ENCODE peak calls at places on chromosome 21, in four cellular contexts. One of them, this sample, is unnamed. For H3K4me1, the result is how much of the 10 kb centered on the place peaks cover.

GRCh38 chr21:31222142-31222541 is 121.9 kb downstream of the TIAM1 start:
- DNase-seq in CD8-positive, alpha-beta memory T cell: no peak
- DNase-seq in endodermal cell: no peak
- DNase-seq in naive thymus-derived CD4-positive, alpha-beta T cell: no peak
- DNase-seq in this sample: no peak

GRCh38 chr21:32337206-32337605 is 38.6 kb downstream of the MRAP start:
- DNase-seq in CD8-positive, alpha-beta memory T cell: no peak
- DNase-seq in endodermal cell: no peak
- DNase-seq in naive thymus-derived CD4-positive, alpha-beta T cell: no peak
- DNase-seq in this sample: no peak

GRCh38 chr21:36718951-36719501 is 20.1 kb downstream of the SIM2 start:
- DNase-seq in CD8-positive, alpha-beta memory T cell: no peak
- DNase-seq in endodermal cell: peak
- DNase-seq in naive thymus-derived CD4-positive, alpha-beta T cell: no peak
- DNase-seq in this sample: no peak

GRCh38 chr21:31252091-31252490 is 92.0 kb downstream of the TIAM1 start:
- DNase-seq in CD8-positive, alpha-beta memory T cell: no peak
- DNase-seq in endodermal cell: no peak
- DNase-seq in naive thymus-derived CD4-positive, alpha-beta T cell: no peak
- DNase-seq in this sample: no peak

GRCh38 chr21:32515869-32516268 is 69.5 kb downstream of the TCP10L start:
- DNase-seq in CD8-positive, alpha-beta memory T cell: no peak
- DNase-seq in endodermal cell: no peak
- DNase-seq in naive thymus-derived CD4-positive, alpha-beta T cell: no peak
- DNase-seq in this sample: no peak

GRCh38 chr21:27569091-27569490 is 602.2 kb upstream of the ADAMTS5 start:
- DNase-seq in CD8-positive, alpha-beta memory T cell: no peak
- DNase-seq in endodermal cell: no peak
- DNase-seq in naive thymus-derived CD4-positive, alpha-beta T cell: no peak
- DNase-seq in this sample: no peak

GRCh38 chr21:41664881-41665765 is 101.7 kb downstream of the RIPK4 start:
- DNase-seq in CD8-positive, alpha-beta memory T cell: no peak
- DNase-seq in endodermal cell: no peak
- DNase-seq in naive thymus-derived CD4-positive, alpha-beta T cell: no peak
- DNase-seq in this sample: peak

GRCh38 chr21:31514598-31514997 is 144.9 kb upstream of the SOD1 start:
- DNase-seq in CD8-positive, alpha-beta memory T cell: no peak
- DNase-seq in endodermal cell: peak
- DNase-seq in naive thymus-derived CD4-positive, alpha-beta T cell: no peak
- DNase-seq in this sample: no peak

GRCh38 chr21:37072239-37072987 is 458 bp downstream of the PIGP start:
- DNase-seq in CD8-positive, alpha-beta memory T cell: no peak
- DNase-seq in endodermal cell: no peak
- DNase-seq in naive thymus-derived CD4-positive, alpha-beta T cell: no peak
- DNase-seq in this sample: peak

GRCh38 chr21:18318156-18318555 is 73.5 kb downstream of the CHODL start:
- DNase-seq in CD8-positive, alpha-beta memory T cell: no peak
- DNase-seq in endodermal cell: no peak
- DNase-seq in naive thymus-derived CD4-positive, alpha-beta T cell: no peak
- DNase-seq in this sample: no peak

GRCh38 chr21:32457360-32457840 is 44.9 kb downstream of the EVA1C start:
- DNase-seq in CD8-positive, alpha-beta memory T cell: no peak
- DNase-seq in endodermal cell: no peak
- DNase-seq in naive thymus-derived CD4-positive, alpha-beta T cell: no peak
- DNase-seq in this sample: no peak

GRCh38 chr21:27693376-27693775 is 726.5 kb upstream of the ADAMTS5 start:
- DNase-seq in CD8-positive, alpha-beta memory T cell: no peak
- DNase-seq in endodermal cell: no peak
- DNase-seq in naive thymus-derived CD4-positive, alpha-beta T cell: no peak
- DNase-seq in this sample: no peak

GRCh38 chr21:36913247-36914169 is 53.0 kb downstream of the HLCS start:
- DNase-seq in CD8-positive, alpha-beta memory T cell: no peak
- DNase-seq in endodermal cell: no peak
- DNase-seq in naive thymus-derived CD4-positive, alpha-beta T cell: no peak
- DNase-seq in this sample: no peak

GRCh38 chr21:38277501-38278111 is 20.8 kb downstream of the KCNJ15 start:
- DNase-seq in CD8-positive, alpha-beta memory T cell: no peak
- DNase-seq in endodermal cell: no peak
- DNase-seq in naive thymus-derived CD4-positive, alpha-beta T cell: no peak
- DNase-seq in this sample: no peak

GRCh38 chr21:31416465-31416864 is 72.4 kb upstream of the TIAM1 start:
- DNase-seq in CD8-positive, alpha-beta memory T cell: no peak
- DNase-seq in endodermal cell: no peak
- DNase-seq in naive thymus-derived CD4-positive, alpha-beta T cell: no peak
- DNase-seq in this sample: no peak

GRCh38 chr21:37770496-37770895 is 145.8 kb downstream of the KCNJ6 start:
- DNase-seq in CD8-positive, alpha-beta memory T cell: no peak
- DNase-seq in endodermal cell: no peak
- DNase-seq in naive thymus-derived CD4-positive, alpha-beta T cell: no peak
- DNase-seq in this sample: no peak

GRCh38 chr21:38806942-38807284 is 1.2 kb downstream of the ETS2 start:
- DNase-seq in CD8-positive, alpha-beta memory T cell: no peak
- DNase-seq in endodermal cell: no peak
- DNase-seq in naive thymus-derived CD4-positive, alpha-beta T cell: no peak
- DNase-seq in this sample: no peak

GRCh38 chr21:21200103-21200938 is 202.1 kb downstream of the NCAM2 start:
- DNase-seq in CD8-positive, alpha-beta memory T cell: no peak
- DNase-seq in endodermal cell: no peak
- DNase-seq in naive thymus-derived CD4-positive, alpha-beta T cell: no peak
- DNase-seq in this sample: no peak

GRCh38 chr21:38863291-38863690 is 57.6 kb downstream of the ETS2 start:
- DNase-seq in CD8-positive, alpha-beta memory T cell: no peak
- DNase-seq in endodermal cell: no peak
- DNase-seq in naive thymus-derived CD4-positive, alpha-beta T cell: no peak
- DNase-seq in this sample: no peak

GRCh38 chr21:40950970-40951369 is 104.0 kb upstream of the DSCAM start:
- DNase-seq in CD8-positive, alpha-beta memory T cell: no peak
- DNase-seq in endodermal cell: no peak
- DNase-seq in naive thymus-derived CD4-positive, alpha-beta T cell: no peak
- DNase-seq in this sample: no peak

GRCh38 chr21:40053007-40053406 is 185.8 kb downstream of the PCP4 start:
- DNase-seq in CD8-positive, alpha-beta memory T cell: no peak
- DNase-seq in endodermal cell: no peak
- DNase-seq in naive thymus-derived CD4-positive, alpha-beta T cell: no peak
- DNase-seq in this sample: no peak

GRCh38 chr21:39451332-39452206 is at the start of gene SH3BGR:
- DNase-seq in CD8-positive, alpha-beta memory T cell: no peak
- DNase-seq in endodermal cell: peak
- DNase-seq in naive thymus-derived CD4-positive, alpha-beta T cell: no peak
- DNase-seq in this sample: no peak

GRCh38 chr21:42851812-42852665 is 27.3 kb downstream of the WDR4 start:
- DNase-seq in CD8-positive, alpha-beta memory T cell: no peak
- DNase-seq in endodermal cell: no peak
- DNase-seq in naive thymus-derived CD4-positive, alpha-beta T cell: no peak
- DNase-seq in this sample: no peak
- H3K4me1 ChIP-seq in CD8-positive, alpha-beta memory T cell: under half
- H3K4me1 ChIP-seq in endodermal cell: under half
- H3K4me1 ChIP-seq in naive thymus-derived CD4-positive, alpha-beta T cell: under half
- H3K4me1 ChIP-seq in this sample: under half

DNA sequence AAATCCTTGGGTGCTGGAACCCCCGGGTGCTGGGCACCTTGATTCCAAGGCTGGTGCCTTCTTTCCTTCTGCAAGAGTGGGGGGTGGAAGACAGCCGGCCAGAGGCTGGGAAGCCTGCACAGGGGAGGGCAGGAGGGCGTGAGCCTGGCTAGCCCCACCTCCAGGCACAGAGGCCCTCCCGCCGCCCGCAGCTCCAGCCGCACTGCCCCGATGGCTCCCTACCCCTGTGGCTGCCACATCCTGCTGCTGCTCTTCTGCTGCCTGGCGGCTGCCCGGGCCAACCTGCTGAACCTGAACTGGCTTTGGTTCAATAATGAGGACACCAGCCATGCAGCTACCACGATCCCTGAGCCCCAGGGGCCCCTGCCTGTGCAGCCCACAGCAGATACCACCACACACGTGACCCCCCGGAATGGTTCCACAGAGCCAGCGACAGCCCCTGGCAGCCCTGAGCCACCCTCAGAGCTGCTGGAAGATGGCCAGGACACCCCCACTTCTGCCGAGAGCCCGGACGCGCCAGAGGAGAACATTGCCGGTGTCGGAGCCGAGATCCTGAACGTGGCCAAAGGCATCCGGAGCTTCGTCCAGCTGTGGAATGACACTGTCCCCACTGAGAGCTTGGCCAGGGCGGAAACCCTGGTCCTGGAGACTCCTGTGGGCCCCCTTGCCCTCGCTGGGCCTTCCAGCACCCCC is 50.5 kb downstream of the COL18A1 start:
- DNase-seq in CD8-positive, alpha-beta memory T cell: no peak
- DNase-seq in endodermal cell: no peak
- DNase-seq in naive thymus-derived CD4-positive, alpha-beta T cell: no peak
- DNase-seq in this sample: no peak
- H3K4me3 ChIP-seq in CD8-positive, alpha-beta memory T cell: no peak
- H3K4me3 ChIP-seq in endodermal cell: no peak
- H3K4me3 ChIP-seq in naive thymus-derived CD4-positive, alpha-beta T cell: no peak
- H3K4me3 ChIP-seq in this sample: no peak

DNA sequence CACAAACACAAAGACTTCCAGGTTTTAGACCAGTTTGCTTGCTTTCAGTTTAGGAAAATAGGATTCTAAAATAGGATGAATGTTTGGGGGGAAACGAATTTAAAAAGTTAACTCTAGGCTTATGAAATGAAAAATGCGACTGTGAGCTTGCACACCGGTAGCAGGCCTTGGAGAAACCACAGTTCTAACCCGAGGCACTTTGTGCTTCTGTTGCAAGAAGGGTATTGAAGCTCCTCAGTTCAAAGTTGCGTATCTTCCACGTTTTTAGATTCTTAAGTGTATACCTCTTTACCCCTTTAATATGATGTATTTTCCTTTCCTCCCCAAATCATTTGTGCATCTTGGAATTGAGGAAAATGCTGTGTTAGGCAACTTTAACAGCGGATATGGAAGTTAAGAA is 2.4 kb downstream of the MRPS6 start:
- DNase-seq in CD8-positive, alpha-beta memory T cell: no peak
- DNase-seq in endodermal cell: no peak
- DNase-seq in naive thymus-derived CD4-positive, alpha-beta T cell: no peak
- DNase-seq in this sample: no peak
- H3K4me1 ChIP-seq in CD8-positive, alpha-beta memory T cell: half or more
- H3K4me1 ChIP-seq in endodermal cell: under half
- H3K4me1 ChIP-seq in naive thymus-derived CD4-positive, alpha-beta T cell: half or more
- H3K4me1 ChIP-seq in this sample: under half

DNA sequence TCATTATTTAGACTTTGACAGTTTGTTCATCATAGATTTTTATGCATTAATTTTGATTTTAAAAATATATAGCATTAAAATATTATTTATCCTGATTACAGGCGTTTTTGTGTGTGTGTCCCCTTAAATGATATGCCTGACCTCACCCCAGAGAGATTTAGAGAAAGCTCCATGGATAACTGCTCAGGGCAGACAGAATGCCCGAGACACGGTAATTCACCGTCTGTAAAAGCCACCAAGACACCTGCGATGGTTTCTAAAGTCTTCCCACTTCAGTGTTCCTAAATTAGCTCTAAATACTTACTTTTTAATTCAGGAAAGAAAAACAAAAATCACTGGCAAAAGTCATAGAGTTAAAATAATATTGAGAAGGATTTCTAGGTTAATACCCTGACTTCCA is 350.6 kb upstream of the RUNX1 start:
- DNase-seq in CD8-positive, alpha-beta memory T cell: no peak
- DNase-seq in endodermal cell: no peak
- DNase-seq in naive thymus-derived CD4-positive, alpha-beta T cell: no peak
- DNase-seq in this sample: no peak
- H3K4me3 ChIP-seq in CD8-positive, alpha-beta memory T cell: no peak
- H3K4me3 ChIP-seq in endodermal cell: no peak
- H3K4me3 ChIP-seq in naive thymus-derived CD4-positive, alpha-beta T cell: no peak
- H3K4me3 ChIP-seq in this sample: no peak

GRCh38 chr21:26148834-26149354 is 21.7 kb downstream of the APP start:
- DNase-seq in CD8-positive, alpha-beta memory T cell: no peak
- DNase-seq in endodermal cell: no peak
- DNase-seq in naive thymus-derived CD4-positive, alpha-beta T cell: no peak
- DNase-seq in this sample: no peak
- H3K4me1 ChIP-seq in CD8-positive, alpha-beta memory T cell: under half
- H3K4me1 ChIP-seq in endodermal cell: under half
- H3K4me1 ChIP-seq in naive thymus-derived CD4-positive, alpha-beta T cell: under half
- H3K4me1 ChIP-seq in this sample: under half

GRCh38 chr21:16605588-16605987 is 875.8 kb downstream of the USP25 start:
- DNase-seq in CD8-positive, alpha-beta memory T cell: no peak
- DNase-seq in endodermal cell: no peak
- DNase-seq in naive thymus-derived CD4-positive, alpha-beta T cell: no peak
- DNase-seq in this sample: no peak
- H3K4me3 ChIP-seq in CD8-positive, alpha-beta memory T cell: no peak
- H3K4me3 ChIP-seq in endodermal cell: no peak
- H3K4me3 ChIP-seq in naive thymus-derived CD4-positive, alpha-beta T cell: no peak
- H3K4me3 ChIP-seq in this sample: no peak

GRCh38 chr21:46636550-46637289 is 1.2 kb downstream of the PRMT2 start:
- DNase-seq in CD8-positive, alpha-beta memory T cell: no peak
- DNase-seq in endodermal cell: no peak
- DNase-seq in naive thymus-derived CD4-positive, alpha-beta T cell: peak
- DNase-seq in this sample: no peak
- H3K4me1 ChIP-seq in CD8-positive, alpha-beta memory T cell: half or more
- H3K4me1 ChIP-seq in endodermal cell: under half
- H3K4me1 ChIP-seq in naive thymus-derived CD4-positive, alpha-beta T cell: under half
- H3K4me1 ChIP-seq in this sample: under half

DNA sequence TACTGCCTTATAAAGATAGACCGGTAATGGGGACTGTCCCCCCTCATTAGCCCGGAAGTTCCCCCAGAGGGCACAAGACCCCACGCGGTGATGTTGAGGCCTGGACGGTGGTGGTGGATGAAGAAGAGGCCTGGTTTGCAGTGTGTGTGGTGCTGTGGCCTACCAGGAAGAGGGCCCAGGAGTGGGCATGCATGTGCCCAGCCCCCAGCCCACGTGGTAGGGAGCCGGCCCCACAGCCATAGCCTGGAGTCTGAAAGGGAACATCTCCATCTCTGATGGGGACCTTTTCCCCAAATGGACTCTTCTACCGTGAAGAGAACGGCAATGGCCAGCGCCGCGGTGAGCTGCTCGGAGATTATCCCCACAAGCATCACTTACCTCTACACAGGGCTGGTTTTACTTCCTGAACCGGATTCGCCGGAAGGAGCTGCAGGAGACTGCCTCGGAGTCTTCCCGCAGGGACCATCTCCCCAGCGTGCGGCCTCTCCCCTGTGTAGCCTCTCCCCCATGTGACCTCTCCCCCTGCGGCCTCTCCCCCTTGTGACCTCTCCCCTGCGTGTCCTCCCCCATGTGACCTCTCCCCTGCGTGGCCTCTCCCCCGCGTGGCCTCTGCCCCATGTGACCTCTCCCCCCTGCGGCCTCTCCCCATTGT is 20.6 kb downstream of the RRP1 start:
- DNase-seq in CD8-positive, alpha-beta memory T cell: no peak
- DNase-seq in endodermal cell: no peak
- DNase-seq in naive thymus-derived CD4-positive, alpha-beta T cell: no peak
- DNase-seq in this sample: no peak
- H3K4me3 ChIP-seq in CD8-positive, alpha-beta memory T cell: no peak
- H3K4me3 ChIP-seq in endodermal cell: no peak
- H3K4me3 ChIP-seq in naive thymus-derived CD4-positive, alpha-beta T cell: no peak
- H3K4me3 ChIP-seq in this sample: no peak

GRCh38 chr21:45405819-45406762 is 1.1 kb downstream of the COL18A1 start:
- DNase-seq in CD8-positive, alpha-beta memory T cell: no peak
- DNase-seq in endodermal cell: peak
- DNase-seq in naive thymus-derived CD4-positive, alpha-beta T cell: no peak
- DNase-seq in this sample: peak
- H3K4me1 ChIP-seq in CD8-positive, alpha-beta memory T cell: under half
- H3K4me1 ChIP-seq in endodermal cell: under half
- H3K4me1 ChIP-seq in naive thymus-derived CD4-positive, alpha-beta T cell: under half
- H3K4me1 ChIP-seq in this sample: half or more

DNA sequence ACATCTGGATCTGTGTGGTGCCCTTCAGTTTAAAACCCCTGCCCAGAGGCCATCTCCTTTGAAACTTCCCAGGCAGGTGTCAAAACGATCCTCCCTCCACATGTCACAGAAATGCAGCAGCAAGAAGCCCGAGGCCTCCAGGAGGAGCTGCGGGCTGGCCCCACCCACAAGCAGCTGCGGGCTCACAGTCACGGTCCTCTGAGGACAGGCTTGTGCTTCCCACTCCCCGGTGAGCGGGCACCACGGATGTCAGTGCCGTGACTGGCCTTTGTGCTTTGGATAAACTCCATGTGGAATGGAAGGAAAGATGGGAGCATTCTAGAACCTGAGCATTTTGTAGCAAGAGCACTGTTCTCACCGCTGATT is 65.8 kb downstream of the SIK1 start:
- DNase-seq in CD8-positive, alpha-beta memory T cell: no peak
- DNase-seq in endodermal cell: peak
- DNase-seq in naive thymus-derived CD4-positive, alpha-beta T cell: peak
- DNase-seq in this sample: no peak
- H3K4me3 ChIP-seq in CD8-positive, alpha-beta memory T cell: no peak
- H3K4me3 ChIP-seq in endodermal cell: no peak
- H3K4me3 ChIP-seq in naive thymus-derived CD4-positive, alpha-beta T cell: peak
- H3K4me3 ChIP-seq in this sample: no peak